ENCODE peak calls at places on chromosomes 12 and 14, in five cellular contexts. One of them, this sample, is unnamed.
A peak's percentile ranks its signal among the peaks of the same experiment; 100 is the strongest.

GRCh38 chr12:28963554-28963953 is 185.5 kb upstream of the FAR2 start:
- DNase-seq in HepG2: no peak
- DNase-seq in hepatocyte: peak; percentile 14
- DNase-seq in Peyer's patch: no peak
- DNase-seq in kidney: no peak
- DNase-seq in this sample: no peak

GRCh38 chr12:59151243-59151642 is 230.9 kb upstream of the LRIG3 start:
- DNase-seq in Peyer's patch: no peak
- DNase-seq in kidney: no peak
- DNase-seq in HepG2: no peak
- DNase-seq in hepatocyte: no peak
- DNase-seq in this sample: no peak

GRCh38 chr12:98998697-98999299 is 353.7 kb downstream of the APAF1 start:
- DNase-seq in HepG2: peak; percentile 21
- DNase-seq in hepatocyte: peak; percentile 61
- DNase-seq in Peyer's patch: no peak
- DNase-seq in kidney: no peak
- DNase-seq in this sample: no peak

GRCh38 chr14:102464846-102465341 is 44.7 kb downstream of the ANKRD9 start:
- DNase-seq in Peyer's patch: peak; percentile 86
- DNase-seq in hepatocyte: peak; percentile 77
- DNase-seq in kidney: no peak
- DNase-seq in HepG2: peak; percentile 78
- DNase-seq in this sample: peak; percentile 68

GRCh38 chr12:109771746-109772621 is 58.4 kb downstream of the FAM222A start:
- DNase-seq in kidney: peak; percentile 43
- DNase-seq in HepG2: no peak
- DNase-seq in hepatocyte: peak; percentile 5
- DNase-seq in Peyer's patch: peak; percentile 37
- DNase-seq in this sample: no peak

GRCh38 chr12:46401703-46402102 is 29.1 kb upstream of the SLC38A2 start:
- DNase-seq in kidney: no peak
- DNase-seq in Peyer's patch: no peak
- DNase-seq in hepatocyte: peak; percentile 41
- DNase-seq in HepG2: no peak
- DNase-seq in this sample: no peak

GRCh38 chr14:91324606-91324950 is 80.1 kb upstream of the GPR68 start:
- DNase-seq in HepG2: no peak
- DNase-seq in kidney: peak; percentile 61
- DNase-seq in hepatocyte: no peak
- DNase-seq in Peyer's patch: no peak
- DNase-seq in this sample: no peak

GRCh38 chr14:89331398-89331797 is 85.6 kb downstream of the FOXN3 start:
- DNase-seq in Peyer's patch: no peak
- DNase-seq in hepatocyte: no peak
- DNase-seq in HepG2: no peak
- DNase-seq in kidney: no peak
- DNase-seq in this sample: no peak

GRCh38 chr12:24960222-24960855 is 11.4 kb upstream of the BCAT1 start:
- DNase-seq in HepG2: peak; percentile 36
- DNase-seq in Peyer's patch: peak; percentile 50
- DNase-seq in hepatocyte: peak; percentile 50
- DNase-seq in kidney: no peak
- DNase-seq in this sample: peak; percentile 16

GRCh38 chr14:55654233-55654632 is 74.2 kb downstream of the KTN1 start:
- DNase-seq in HepG2: no peak
- DNase-seq in Peyer's patch: no peak
- DNase-seq in hepatocyte: no peak
- DNase-seq in kidney: no peak
- DNase-seq in this sample: no peak

GRCh38 chr12:51011960-51012359 is 14.2 kb downstream of the SLC11A2 start:
- DNase-seq in HepG2: no peak
- DNase-seq in Peyer's patch: no peak
- DNase-seq in hepatocyte: no peak
- DNase-seq in kidney: no peak
- DNase-seq in this sample: no peak

GRCh38 chr12:6312529-6313325 is 2.2 kb downstream of the PLEKHG6 start:
- DNase-seq in kidney: peak; percentile 88
- DNase-seq in hepatocyte: peak; percentile 83
- DNase-seq in Peyer's patch: peak; percentile 93
- DNase-seq in HepG2: no peak
- DNase-seq in this sample: peak; percentile 92

GRCh38 chr14:37172024-37172869 is at the start of gene SLC25A21:
- DNase-seq in HepG2: peak; percentile 85
- DNase-seq in Peyer's patch: peak; percentile 74
- DNase-seq in hepatocyte: peak; percentile 83
- DNase-seq in kidney: peak; percentile 90
- DNase-seq in this sample: peak; percentile 78

GRCh38 chr14:32933943-32934890 is 4.5 kb upstream of the NPAS3 start:
- DNase-seq in HepG2: no peak
- DNase-seq in hepatocyte: peak; percentile 45
- DNase-seq in kidney: peak; percentile 82
- DNase-seq in Peyer's patch: no peak
- DNase-seq in this sample: peak; percentile 30

GRCh38 chr12:79127268-79127895 is 262.8 kb downstream of the SYT1 start:
- DNase-seq in Peyer's patch: no peak
- DNase-seq in hepatocyte: peak; percentile 4
- DNase-seq in HepG2: no peak
- DNase-seq in kidney: no peak
- DNase-seq in this sample: no peak

GRCh38 chr12:130281157-130281799 is 56.4 kb upstream of the PIWIL1 start:
- DNase-seq in kidney: no peak
- DNase-seq in Peyer's patch: no peak
- DNase-seq in HepG2: no peak
- DNase-seq in hepatocyte: peak; percentile 46
- DNase-seq in this sample: no peak

GRCh38 chr12:89880695-89881350 is 172.2 kb upstream of the ATP2B1 start:
- DNase-seq in HepG2: no peak
- DNase-seq in Peyer's patch: peak; percentile 82
- DNase-seq in hepatocyte: no peak
- DNase-seq in kidney: no peak
- DNase-seq in this sample: peak; percentile 35

GRCh38 chr12:51322452-51322851 is 1.5 kb downstream of the BIN2 start:
- DNase-seq in kidney: no peak
- DNase-seq in hepatocyte: no peak
- DNase-seq in Peyer's patch: no peak
- DNase-seq in HepG2: no peak
- DNase-seq in this sample: no peak

GRCh38 chr12:77402726-77403125 is 337.4 kb upstream of the E2F7 start:
- DNase-seq in HepG2: no peak
- DNase-seq in Peyer's patch: no peak
- DNase-seq in hepatocyte: no peak
- DNase-seq in kidney: no peak
- DNase-seq in this sample: no peak

GRCh38 chr12:55972045-55972843 is 1.6 kb upstream of the RAB5B start:
- DNase-seq in hepatocyte: peak; percentile 50
- DNase-seq in kidney: no peak
- DNase-seq in Peyer's patch: no peak
- DNase-seq in HepG2: peak; percentile 60
- DNase-seq in this sample: no peak

GRCh38 chr12:55970775-55971174 is 3.1 kb upstream of the RAB5B start:
- DNase-seq in Peyer's patch: no peak
- DNase-seq in HepG2: no peak
- DNase-seq in kidney: no peak
- DNase-seq in hepatocyte: no peak
- DNase-seq in this sample: no peak

GRCh38 chr12:55974308-55974724 is 438 bp downstream of the RAB5B start:
- DNase-seq in Peyer's patch: peak; percentile 70
- DNase-seq in hepatocyte: peak; percentile 79
- DNase-seq in kidney: no peak
- DNase-seq in HepG2: peak; percentile 31
- DNase-seq in this sample: no peak

GRCh38 chr12:55972906-55973597 is 826 bp upstream of the RAB5B start:
- DNase-seq in HepG2: no peak
- DNase-seq in Peyer's patch: peak; percentile 55
- DNase-seq in kidney: no peak
- DNase-seq in hepatocyte: no peak
- DNase-seq in this sample: no peak

DNA sequence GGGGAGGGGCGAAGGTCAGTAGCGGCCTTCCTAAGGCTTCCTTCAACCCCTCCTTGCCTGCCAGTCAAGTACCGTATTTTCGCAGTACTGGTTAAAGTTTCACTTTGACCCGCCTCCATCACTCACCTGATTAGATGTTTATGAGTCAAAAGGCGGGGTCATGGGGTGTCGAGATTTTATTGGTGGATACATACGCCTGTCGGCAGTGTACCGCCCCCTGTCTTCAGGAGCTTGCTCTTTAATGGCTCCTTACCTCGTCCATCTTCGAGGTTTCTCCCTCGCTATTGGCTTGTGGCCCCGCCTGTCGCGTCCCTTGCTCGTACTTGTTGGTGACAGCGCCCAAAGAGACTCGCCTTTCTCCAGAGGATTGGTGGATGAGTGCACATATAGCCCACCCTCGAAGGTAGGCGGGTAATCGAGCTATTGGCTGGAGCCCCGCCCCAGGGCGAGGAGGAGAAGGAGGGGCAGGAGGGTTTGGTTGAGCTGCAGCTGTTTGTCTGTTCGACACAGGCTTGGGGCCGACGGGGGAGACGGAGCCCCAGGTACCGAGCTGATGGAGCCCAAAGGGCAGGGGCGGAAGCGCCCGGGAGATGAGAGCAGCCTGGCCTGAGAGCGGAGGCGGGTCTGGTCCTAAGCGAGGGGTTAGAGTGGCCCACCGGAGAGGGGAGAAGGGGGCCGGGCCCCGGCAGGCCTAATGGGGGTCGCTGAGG is at the start of gene RAB5B:
- DNase-seq in hepatocyte: peak; percentile 100
- DNase-seq in Peyer's patch: peak; percentile 100
- DNase-seq in kidney: peak; percentile 100
- DNase-seq in HepG2: peak; percentile 100
- DNase-seq in this sample: peak; percentile 99
- TF ChIP-seq CTCF in hepatocyte: no peak
- TF ChIP-seq CTCF in Peyer's patch: peak; percentile 46
- TF ChIP-seq CTCF in kidney: peak; percentile 20
- TF ChIP-seq CTCF in HepG2: peak; percentile 10
- TF ChIP-seq CTCF in this sample: peak; percentile 21

DNA sequence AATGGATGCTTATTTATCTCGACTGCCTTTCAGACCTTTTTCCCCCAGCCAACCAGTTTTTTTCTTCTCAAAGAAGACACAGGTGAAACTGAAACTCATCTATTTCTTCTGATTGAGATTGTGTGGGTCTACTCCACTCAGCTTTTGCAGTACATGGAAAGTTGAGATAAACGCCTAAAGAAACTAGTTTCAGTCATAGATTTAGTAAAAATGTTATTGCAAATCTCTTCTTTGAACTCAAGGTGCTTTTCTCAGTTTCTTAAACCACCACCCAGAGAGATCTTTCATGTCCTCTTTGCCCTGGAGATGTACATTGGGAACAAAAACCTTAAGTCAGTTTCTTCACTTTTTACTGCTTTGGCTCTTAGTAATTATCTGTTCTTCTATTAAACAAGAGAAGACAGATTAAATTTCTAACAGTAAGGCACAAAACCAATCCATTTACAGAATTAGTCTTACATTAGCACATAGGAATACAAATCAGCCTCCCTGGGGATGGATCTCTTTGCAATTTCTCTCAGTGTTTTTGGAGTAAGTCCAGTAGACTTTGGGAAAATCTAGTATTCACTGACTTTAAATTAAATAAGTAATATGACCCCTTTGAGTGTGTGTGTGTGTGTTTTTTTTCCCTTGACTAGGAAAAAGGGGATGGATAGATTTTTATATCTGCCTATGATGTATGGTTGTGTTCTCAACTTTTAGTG is 11.6 kb downstream of the FBXW8 start:
- DNase-seq in hepatocyte: no peak
- DNase-seq in kidney: no peak
- DNase-seq in HepG2: no peak
- DNase-seq in Peyer's patch: no peak
- DNase-seq in this sample: no peak
- H3K4me1 ChIP-seq in hepatocyte: peaks cover 19% of the 10 kb centered on the region
- H3K4me1 ChIP-seq in kidney: peaks cover 7% of the 10 kb centered on the region
- H3K4me1 ChIP-seq in HepG2: peaks cover 39% of the 10 kb centered on the region
- H3K4me1 ChIP-seq in Peyer's patch: peaks cover 5% of the 10 kb centered on the region
- H3K4me1 ChIP-seq in this sample: peaks cover 26% of the 10 kb centered on the region

GRCh38 chr14:105880616-105881015 is 354.2 kb downstream of the TMEM121 start:
- DNase-seq in hepatocyte: no peak
- DNase-seq in HepG2: no peak
- DNase-seq in kidney: peak; percentile 52
- DNase-seq in Peyer's patch: peak; percentile 17
- DNase-seq in this sample: peak; percentile 26
- H3K9me3 ChIP-seq in hepatocyte: no peaks in the 10 kb centered on the region
- H3K9me3 ChIP-seq in HepG2: no peaks in the 10 kb centered on the region
- H3K9me3 ChIP-seq in kidney: no peaks in the 10 kb centered on the region
- H3K9me3 ChIP-seq in Peyer's patch: no peaks in the 10 kb centered on the region
- H3K9me3 ChIP-seq in this sample: no peaks in the 10 kb centered on the region

DNA sequence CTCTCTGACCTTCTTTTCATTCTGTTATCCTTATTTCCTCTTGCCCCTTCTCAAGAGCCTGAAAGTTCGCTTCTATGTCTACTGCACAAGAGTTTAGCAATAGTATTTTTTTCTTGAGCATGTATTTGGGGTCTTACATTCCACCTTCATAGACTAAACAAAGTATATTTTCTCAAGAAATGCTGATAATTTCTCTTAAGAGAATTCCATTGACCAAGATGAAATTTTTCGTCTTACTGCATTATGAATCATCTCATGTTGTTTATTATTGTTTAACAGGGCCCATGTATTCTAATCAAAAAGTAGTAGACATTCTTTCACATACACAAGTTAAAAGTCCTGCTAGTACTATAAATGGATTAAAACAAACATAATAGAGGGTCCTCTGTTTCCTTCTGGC is 219.3 kb downstream of the C12orf50 start:
- DNase-seq in hepatocyte: no peak
- DNase-seq in HepG2: no peak
- DNase-seq in Peyer's patch: no peak
- DNase-seq in kidney: no peak
- DNase-seq in this sample: no peak
- TF ChIP-seq CTCF in hepatocyte: no peak
- TF ChIP-seq CTCF in HepG2: no peak
- TF ChIP-seq CTCF in Peyer's patch: no peak
- TF ChIP-seq CTCF in kidney: no peak
- TF ChIP-seq CTCF in this sample: no peak

GRCh38 chr12:83046019-83046418 is 359.3 kb downstream of the TMTC2 start:
- DNase-seq in Peyer's patch: no peak
- DNase-seq in kidney: no peak
- DNase-seq in HepG2: no peak
- DNase-seq in hepatocyte: no peak
- DNase-seq in this sample: no peak
- H3K4me1 ChIP-seq in Peyer's patch: no peaks in the 10 kb centered on the region
- H3K4me1 ChIP-seq in kidney: no peaks in the 10 kb centered on the region
- H3K4me1 ChIP-seq in HepG2: no peaks in the 10 kb centered on the region
- H3K4me1 ChIP-seq in hepatocyte: no peaks in the 10 kb centered on the region
- H3K4me1 ChIP-seq in this sample: no peaks in the 10 kb centered on the region